ENCODE peak calls at places on chromosomes 16 and 17, in four cellular contexts. K, S, E and N are unnamed samples.

GRCh38 chr16:89973654-89974335 is 25.2 kb downstream of the DEF8 start:
- DNase-seq in E (no peak), K (no peak), S (no peak), N (no peak)

GRCh38 chr16:969508-970378 is 1.0 kb downstream of the LMF1 start:
- DNase-seq in S (peak; percentile 54), K (peak; percentile 13), E (peak; percentile 70), N (no peak)

GRCh38 chr17:21039839-21040575 is 2.8 kb downstream of the USP22 start:
- DNase-seq in K (peak; percentile 56), S (no peak), E (no peak), N (no peak)

GRCh38 chr16:59905628-59906027 is 1171.5 kb upstream of the GOT2 start:
- DNase-seq in E (no peak), K (no peak), S (no peak), N (no peak)

GRCh38 chr17:4475463-4475862 is 23.2 kb upstream of the SPNS2 start:
- DNase-seq in E (no peak), S (no peak), K (no peak), N (no peak)

GRCh38 chr16:53999841-54000240 is 286.7 kb downstream of the IRX3 start:
- DNase-seq in K (peak; percentile 43), S (no peak), E (no peak), N (no peak)

GRCh38 chr16:87317766-87318121 is 552 bp upstream of the C16orf95 start:
- DNase-seq in E (peak; percentile 80), S (no peak), K (peak; percentile 50), N (peak; percentile 44)

GRCh38 chr17:75459590-75460267 is 3.3 kb downstream of the TMEM94 start:
- DNase-seq in S (no peak), K (no peak), E (no peak), N (no peak)

GRCh38 chr16:86625821-86626220 is 47.5 kb downstream of the FOXL1 start:
- DNase-seq in E (no peak), S (no peak), K (no peak), N (no peak)

GRCh38 chr17:76554131-76554530 is 14.3 kb downstream of the PRCD start:
- DNase-seq in S (no peak), E (no peak), K (no peak), N (no peak)

GRCh38 chr16:85401370-85401916 is 211.7 kb upstream of the GSE1 start:
- DNase-seq in S (no peak), K (no peak), E (peak; percentile 50), N (peak; percentile 6)

DNA sequence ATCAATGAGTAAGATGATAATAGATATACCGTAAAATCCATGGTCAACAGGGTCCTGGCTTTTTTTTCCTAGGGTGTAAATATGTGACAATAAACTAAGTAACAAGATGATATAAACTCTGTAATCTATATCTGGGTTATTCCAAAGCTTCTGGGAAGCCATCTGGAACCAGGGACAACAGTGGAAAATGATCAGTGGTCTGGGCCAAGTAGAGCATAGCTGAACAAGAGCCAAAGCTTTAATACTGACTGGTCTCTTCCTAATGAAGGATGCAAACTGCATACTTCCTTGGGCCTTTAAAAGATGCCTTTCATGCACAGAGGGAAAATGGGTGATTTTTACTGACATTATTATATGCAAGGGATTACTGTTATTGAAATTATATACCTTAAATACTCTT is 8.9 kb downstream of the CA10 start:
- DNase-seq in K (no peak), E (no peak), S (no peak), N (no peak)
- H3K4me1 ChIP-seq in K (no peaks in the 10 kb centered on the region), E (no peaks in the 10 kb centered on the region), S (no peaks in the 10 kb centered on the region), N (peaks cover 10% of the 10 kb centered on the region)

DNA sequence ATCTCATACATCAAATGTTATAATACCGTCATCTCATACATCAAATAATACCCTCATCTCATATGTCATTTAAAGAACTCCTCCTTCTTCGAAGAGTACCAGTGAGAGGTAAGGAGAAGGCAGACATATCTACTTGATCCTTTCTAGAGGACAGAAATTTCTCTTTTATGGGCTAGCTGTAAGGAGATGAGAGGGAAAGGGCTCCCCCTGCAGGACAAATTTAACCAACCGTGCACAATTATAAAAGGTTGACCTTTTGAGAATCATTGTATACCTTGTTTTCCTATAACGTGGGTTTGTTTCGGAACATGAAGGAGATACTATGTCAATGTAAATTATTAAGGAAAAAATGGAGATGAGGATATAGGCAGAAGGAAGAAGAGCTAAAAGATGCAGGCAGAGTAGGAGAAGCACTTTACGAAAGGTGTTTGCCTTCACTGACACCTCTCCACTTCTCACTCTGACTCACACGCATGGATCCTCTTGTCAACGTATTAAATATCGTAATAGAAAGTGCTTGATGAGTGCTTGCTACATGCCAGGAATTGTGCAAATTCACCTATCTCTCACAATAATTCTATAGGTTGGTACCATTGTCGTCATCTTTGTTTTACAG is 465.9 kb upstream of the ERCC4 start:
- DNase-seq in K (no peak), E (no peak), S (peak; percentile 41), N (peak; percentile 24)
- TF ChIP-seq CTCF in K (no peak), E (peak; percentile 47), S (peak; percentile 72), N (peak; percentile 54)

GRCh38 chr16:78763821-78764440 is 664.5 kb downstream of the WWOX start:
- DNase-seq in S (no peak), E (no peak), K (no peak), N (no peak)

GRCh38 chr16:78761427-78761826 is 662.0 kb downstream of the WWOX start:
- DNase-seq in K (no peak), S (no peak), E (no peak), N (no peak)

GRCh38 chr16:78764478-78764877 is 665.0 kb downstream of the WWOX start:
- DNase-seq in E (no peak), K (no peak), S (no peak), N (no peak)

GRCh38 chr16:78756189-78756661 is 656.8 kb downstream of the WWOX start:
- DNase-seq in K (no peak), E (no peak), S (no peak), N (no peak)

DNA sequence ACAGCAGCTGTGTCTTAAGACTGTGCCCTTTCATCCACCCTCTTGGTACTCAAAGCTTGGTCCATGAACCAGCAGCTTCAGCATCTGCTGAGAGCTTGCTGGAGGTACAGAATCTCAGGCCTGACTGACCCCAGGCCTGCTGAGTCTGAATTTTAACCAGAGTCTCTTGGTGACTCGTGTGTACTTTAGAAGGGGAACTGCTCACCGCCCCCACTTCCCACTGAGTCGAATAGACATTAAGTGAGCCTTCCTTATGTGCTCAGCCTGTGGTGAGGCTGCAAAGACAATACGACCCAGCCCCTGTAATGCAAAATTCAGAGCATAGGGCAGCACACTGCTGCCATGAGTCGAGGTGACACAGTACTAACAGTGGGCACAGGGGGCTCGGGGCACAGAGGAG is 662.8 kb downstream of the WWOX start:
- DNase-seq in S (no peak), K (no peak), E (no peak), N (no peak)
- H3K4me3 ChIP-seq in S (no peak overlapping the region), K (no peak overlapping the region), E (no peak overlapping the region), N (no peak overlapping the region)

DNA sequence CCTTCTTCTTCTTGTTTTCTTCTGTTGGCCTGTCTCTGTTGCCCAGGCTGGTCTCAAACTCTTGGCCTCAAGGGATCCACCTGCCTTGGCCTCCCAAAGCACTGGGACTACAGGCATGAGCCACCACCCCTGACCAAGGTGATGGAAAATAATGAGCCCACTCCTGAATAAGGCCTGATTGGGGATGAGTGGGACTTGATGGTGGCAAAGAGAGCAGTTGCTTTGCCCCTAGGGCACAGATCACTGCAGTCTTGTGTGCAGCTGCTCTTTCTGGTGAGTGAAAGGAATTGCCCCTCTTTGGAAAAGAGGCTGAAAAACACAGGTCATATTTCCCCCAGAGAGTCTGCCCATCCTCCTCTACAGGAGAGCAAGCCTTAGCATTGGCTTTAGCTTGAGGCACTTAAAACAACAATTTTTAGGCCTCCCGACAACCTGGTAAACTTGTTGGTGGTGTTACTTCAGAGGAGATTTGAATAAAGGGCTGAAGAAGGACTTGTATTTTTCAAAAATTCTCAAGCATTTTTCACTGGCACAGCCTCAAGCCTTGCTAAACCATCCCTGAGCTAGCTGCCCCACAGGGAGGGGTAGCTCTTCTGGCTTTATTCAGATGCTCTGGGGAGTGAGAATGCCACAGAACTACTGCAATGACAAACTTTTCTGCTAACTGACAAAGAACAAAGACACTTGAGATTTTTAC is 6.1 kb upstream of the PDP2 start:
- DNase-seq in S (no peak), E (no peak), K (peak; percentile 49), N (no peak)
- H3K4me1 ChIP-seq in S (peaks cover 10% of the 10 kb centered on the region), E (peaks cover 15% of the 10 kb centered on the region), K (peaks cover 12% of the 10 kb centered on the region), N (peaks cover 4% of the 10 kb centered on the region)

GRCh38 chr17:61354895-61355294 is 44.7 kb upstream of the TBX2 start:
- DNase-seq in S (no peak), E (no peak), K (no peak), N (peak; percentile 34)
- TF ChIP-seq CTCF in S (no peak), E (no peak), K (no peak), N (peak; percentile 35)

DNA sequence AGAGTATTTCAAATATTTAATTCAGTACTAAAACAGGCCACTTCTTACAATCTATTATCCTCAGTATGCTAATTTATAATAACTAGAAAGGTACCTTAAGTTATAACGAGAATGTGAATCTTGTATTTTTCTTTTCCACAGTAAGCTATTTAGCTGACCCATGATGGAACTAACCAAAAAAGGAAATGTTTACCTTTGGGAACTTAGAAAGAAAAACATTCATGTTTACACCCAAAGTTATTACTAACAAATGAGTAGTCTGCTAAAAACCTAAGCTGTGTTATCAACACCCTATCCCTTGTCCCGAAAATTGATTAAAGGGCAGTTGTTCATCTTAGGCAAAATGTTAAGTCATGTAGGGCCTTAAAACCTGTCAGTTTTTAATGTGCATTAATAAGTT is 8.1 kb downstream of the GNA13 start:
- DNase-seq in E (no peak), K (peak; percentile 34), S (no peak), N (no peak)
- H3K4me3 ChIP-seq in E (no peak overlapping the region), K (no peak overlapping the region), S (no peak overlapping the region), N (no peak overlapping the region)

DNA sequence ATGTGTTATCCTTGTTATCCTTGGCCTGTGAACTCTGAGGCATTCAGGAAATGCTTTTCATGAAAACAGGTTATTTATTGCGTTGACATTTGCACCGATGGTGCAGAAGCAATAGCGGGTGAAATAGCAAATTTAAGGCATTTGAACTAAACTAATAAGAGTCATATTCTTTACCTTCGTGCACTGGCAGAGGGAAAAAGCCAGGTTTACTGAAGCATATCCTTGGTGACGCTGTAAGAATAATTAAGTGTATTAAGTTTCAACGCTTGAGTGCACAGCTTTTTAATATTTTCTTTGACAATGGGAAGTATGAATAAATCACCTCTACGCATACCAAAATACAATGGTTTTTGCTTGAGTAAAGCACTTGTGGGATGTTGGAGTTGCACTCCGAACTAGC is 13.6 kb upstream of the KPNA2 start:
- DNase-seq in E (no peak), S (no peak), K (no peak), N (no peak)
- H3K4me1 ChIP-seq in E (peaks cover 6% of the 10 kb centered on the region), S (peaks cover 6% of the 10 kb centered on the region), K (no peaks in the 10 kb centered on the region), N (no peaks in the 10 kb centered on the region)